ENCODE peak calls at places on chromosome 11, in four cellular contexts. W, H, T and L are unnamed samples.

GRCh38 chr11:59394186-59394585 is 32.0 kb downstream of the OR5A2 start:
- DNase-seq in W (no peak), T (no peak), H (no peak), L (no peak)

GRCh38 chr11:17762309-17762974 is 27.9 kb downstream of the KCNC1 start:
- DNase-seq in T (no peak), H (no peak), W (no peak), L (peak)

GRCh38 chr11:123072279-123072678 is 10.3 kb upstream of the HSPA8 start:
- DNase-seq in W (no peak), T (no peak), H (no peak), L (no peak)

GRCh38 chr11:36945384-36945783 is 347.3 kb upstream of the RAG2 start:
- DNase-seq in H (no peak), T (no peak), W (no peak), L (no peak)

GRCh38 chr11:119092880-119093665 is 8.4 kb downstream of the HMBS start:
- DNase-seq in W (no peak), H (no peak), T (no peak), L (no peak)

GRCh38 chr11:44726278-44727113 is at the start of gene TSPAN18:
- DNase-seq in T (peak), W (no peak), H (peak), L (no peak)

GRCh38 chr11:34941688-34942087 is 25.3 kb downstream of the PDHX start:
- DNase-seq in T (no peak), H (no peak), W (no peak), L (peak)

GRCh38 chr11:116513278-116513823 is 259.4 kb downstream of the BUD13 start:
- DNase-seq in H (no peak), W (no peak), T (no peak), L (no peak)

GRCh38 chr11:46363031-46363407 is 15.8 kb downstream of the DGKZ start:
- DNase-seq in H (no peak), W (no peak), T (no peak), L (peak)

GRCh38 chr11:31812392-31813241 is 1.5 kb upstream of the PAX6 start:
- DNase-seq in W (no peak), T (no peak), H (no peak), L (no peak)

GRCh38 chr11:28009383-28009782 is 98.6 kb downstream of the KIF18A start:
- DNase-seq in T (no peak), W (no peak), H (no peak), L (no peak)

GRCh38 chr11:45879803-45880685 is 5.4 kb upstream of the MAPK8IP1 start:
- DNase-seq in W (no peak), T (no peak), H (no peak), L (no peak)

GRCh38 chr11:14414470-14415461 is 55.8 kb upstream of the RRAS2 start:
- DNase-seq in W (no peak), H (no peak), T (peak), L (no peak)

GRCh38 chr11:134643115-134643514 is 231.1 kb upstream of the B3GAT1 start:
- DNase-seq in T (no peak), W (no peak), H (no peak), L (no peak)

GRCh38 chr11:12189543-12190235 is 79.3 kb downstream of the MICAL2 start:
- DNase-seq in W (no peak), T (peak), H (no peak), L (no peak)

GRCh38 chr11:117966908-117967307 is 19.3 kb upstream of the IL10RA start:
- DNase-seq in T (no peak), W (no peak), H (no peak), L (no peak)

GRCh38 chr11:108975641-108976071 is 310.8 kb downstream of the DDX10 start:
- DNase-seq in T (no peak), H (no peak), W (no peak), L (no peak)

GRCh38 chr11:36258730-36259360 is 30.4 kb downstream of the COMMD9 start:
- DNase-seq in W (peak), H (peak), T (no peak), L (no peak)

GRCh38 chr11:125332821-125333220 is 163.2 kb downstream of the FEZ1 start:
- DNase-seq in H (peak), W (no peak), T (no peak), L (no peak)

GRCh38 chr11:16857186-16857585 is 118.7 kb downstream of the C11orf58 start:
- DNase-seq in W (no peak), T (no peak), H (no peak), L (no peak)

GRCh38 chr11:3865388-3866193 is 10.1 kb downstream of the STIM1 start:
- DNase-seq in T (no peak), W (peak), H (no peak), L (no peak)

GRCh38 chr11:85595285-85595884 is 31.8 kb downstream of the DLG2 start:
- DNase-seq in H (no peak), W (peak), T (no peak), L (no peak)

GRCh38 chr11:20840341-20840740 is 171.0 kb downstream of the NELL1 start:
- DNase-seq in T (no peak), W (no peak), H (no peak), L (no peak)

GRCh38 chr11:30000986-30001385 is 15.8 kb downstream of the KCNA4 start:
- DNase-seq in H (no peak), T (no peak), W (no peak), L (no peak)

GRCh38 chr11:3111919-3112690 is 53.0 kb downstream of the OSBPL5 start:
- DNase-seq in W (no peak), H (no peak), T (no peak), L (no peak)

GRCh38 chr11:76768091-76769047 is 14.8 kb upstream of the TSKU start:
- DNase-seq in T (no peak), W (no peak), H (no peak), L (peak)

GRCh38 chr11:77821349-77821851 is 456 bp downstream of the AAMDC start:
- DNase-seq in W (no peak), T (peak), H (peak), L (peak)

GRCh38 chr11:27839226-27839913 is 139.1 kb upstream of the BDNF start:
- DNase-seq in H (no peak), T (no peak), W (no peak), L (no peak)

GRCh38 chr11:60905047-60905446 is 1.3 kb downstream of the PRPF19 start:
- DNase-seq in H (no peak), T (no peak), W (no peak), L (no peak)